ENCODE peak calls at places on chromosomes 7 and 10, in nine cellular contexts. A, M, B, G, C, X, L, K and R are unnamed samples.

GRCh38 chr7:74372511-74373111 is 81.1 kb upstream of the GTF2IRD1 start:
- DNase-seq in L (no peak), K (no peak), X (no peak), M (no peak), A (no peak), B (peak; percentile 62), C (peak; percentile 65), G (no peak), R (peak; percentile 79)

GRCh38 chr7:158476303-158476932 is 111.2 kb downstream of the PTPRN2 start:
- DNase-seq in L (no peak), M (no peak), G (no peak), B (no peak), C (no peak), X (no peak), K (no peak), A (no peak), R (no peak)

GRCh38 chr10:70222340-70222794 is 10.9 kb downstream of the PPA1 start:
- DNase-seq in M (peak; percentile 70), B (no peak), A (no peak), X (no peak), K (peak; percentile 71), G (no peak), C (peak; percentile 15), L (peak; percentile 45), R (no peak)

GRCh38 chr10:125414998-125415397 is 254.6 kb upstream of the CTBP2 start:
- DNase-seq in G (no peak), C (no peak), L (no peak), M (peak; percentile 41), X (no peak), K (no peak), B (no peak), A (peak; percentile 3), R (no peak)

GRCh38 chr7:2614646-2615330 is 17.0 kb upstream of the TTYH3 start:
- DNase-seq in X (no peak), B (no peak), L (no peak), M (no peak), C (peak; percentile 83), A (peak; percentile 48), K (no peak), G (no peak), R (no peak)

GRCh38 chr7:130415019-130415418 is 25.8 kb downstream of the CEP41 start:
- DNase-seq in L (no peak), C (no peak), G (no peak), B (no peak), M (no peak), A (no peak), X (no peak), K (no peak), R (no peak)

GRCh38 chr7:44971991-44972441 is 6.8 kb downstream of the MYO1G start:
- DNase-seq in L (no peak), G (no peak), A (no peak), B (no peak), X (no peak), K (no peak), M (no peak), C (no peak), R (no peak)

GRCh38 chr10:90352288-90352687 is 505.6 kb downstream of the HTR7 start:
- DNase-seq in L (no peak), C (peak; percentile 19), M (no peak), K (peak; percentile 19), G (no peak), A (no peak), B (peak; percentile 20), X (no peak), R (no peak)

GRCh38 chr7:39367943-39368342 is 198.3 kb upstream of the YAE1 start:
- DNase-seq in C (no peak), B (no peak), L (no peak), M (no peak), G (no peak), X (no peak), K (no peak), A (no peak), R (no peak)

GRCh38 chr7:25215694-25216335 is 12.5 kb downstream of the NPVF start:
- DNase-seq in A (no peak), B (peak; percentile 41), K (no peak), M (peak; percentile 4), L (no peak), X (no peak), C (peak; percentile 12), G (no peak), R (no peak)

GRCh38 chr7:55065511-55066229 is 46.9 kb downstream of the EGFR start:
- DNase-seq in A (peak; percentile 91), K (peak; percentile 80), X (no peak), G (no peak), M (peak; percentile 98), B (peak; percentile 56), C (peak; percentile 68), L (no peak), R (no peak)

GRCh38 chr7:82389847-82390246 is 53.7 kb downstream of the CACNA2D1 start:
- DNase-seq in K (no peak), C (no peak), B (no peak), X (no peak), G (no peak), A (no peak), M (no peak), L (no peak), R (no peak)

GRCh38 chr7:26397786-26398435 is 106.2 kb downstream of the SNX10 start:
- DNase-seq in G (peak; percentile 51), L (no peak), B (peak; percentile 76), M (peak; percentile 28), X (no peak), A (peak; percentile 4), K (no peak), C (peak; percentile 85), R (no peak)

GRCh38 chr10:33254556-33255160 is 79.8 kb downstream of the NRP1 start:
- DNase-seq in K (no peak), A (no peak), G (no peak), B (no peak), C (no peak), L (no peak), M (no peak), X (no peak), R (no peak)

GRCh38 chr7:98771519-98772241 is 98.1 kb downstream of the TMEM130 start:
- DNase-seq in A (peak; percentile 89), L (no peak), X (no peak), B (peak; percentile 74), G (peak; percentile 21), C (peak; percentile 83), K (peak; percentile 40), M (peak; percentile 54), R (peak; percentile 21)

GRCh38 chr10:101230185-101230917 is 1.1 kb upstream of the LBX1 start:
- DNase-seq in C (peak; percentile 55), M (no peak), L (no peak), A (no peak), G (no peak), B (peak; percentile 50), K (no peak), X (no peak), R (no peak)

GRCh38 chr10:122232781-122233180 is 38.3 kb upstream of the BTBD16 start:
- DNase-seq in B (no peak), K (no peak), C (peak; percentile 29), M (no peak), X (no peak), A (peak; percentile 7), G (no peak), L (no peak), R (no peak)

GRCh38 chr10:22557321-22557720 is 157.1 kb downstream of the PIP4K2A start:
- DNase-seq in C (no peak), M (no peak), G (no peak), B (no peak), X (no peak), K (peak; percentile 30), L (no peak), A (no peak), R (no peak)

GRCh38 chr7:17123020-17123419 is 175.4 kb upstream of the AHR start:
- DNase-seq in M (peak; percentile 74), A (peak; percentile 93), C (no peak), X (no peak), L (no peak), B (no peak), G (no peak), K (peak; percentile 88), R (no peak)

GRCh38 chr10:132626761-132627735 is 89.5 kb downstream of the INPP5A start:
- DNase-seq in K (no peak), A (no peak), L (no peak), G (no peak), M (no peak), B (no peak), X (no peak), C (no peak), R (peak; percentile 51)

GRCh38 chr10:72079356-72079755 is 9.0 kb downstream of the SPOCK2 start:
- DNase-seq in G (no peak), B (no peak), K (no peak), X (peak; percentile 65), M (no peak), L (no peak), A (no peak), C (peak; percentile 88), R (no peak)

GRCh38 chr10:6203331-6204062 is 765 bp downstream of the PFKFB3 start:
- DNase-seq in M (peak; percentile 43), C (peak; percentile 89), K (peak; percentile 50), B (peak; percentile 81), L (peak; percentile 56), G (peak; percentile 82), A (peak; percentile 61), X (peak; percentile 11), R (peak; percentile 65)

GRCh38 chr10:28774051-28774995 is 97.0 kb downstream of the BAMBI start:
- DNase-seq in G (no peak), L (no peak), X (no peak), K (no peak), C (peak; percentile 19), A (no peak), M (peak; percentile 12), B (no peak), R (no peak)

GRCh38 chr7:27587429-27587828 is 75.3 kb downstream of the HIBADH start:
- DNase-seq in K (no peak), M (no peak), B (no peak), A (no peak), C (no peak), X (no peak), L (no peak), G (no peak), R (no peak)

GRCh38 chr10:25631471-25631870 is 302.6 kb upstream of the MYO3A start:
- DNase-seq in G (no peak), A (no peak), X (no peak), K (peak; percentile 2), C (no peak), B (no peak), L (no peak), M (no peak), R (no peak)

GRCh38 chr7:151273646-151274375 is 25.3 kb upstream of the SMARCD3 start:
- DNase-seq in L (no peak), M (no peak), K (no peak), X (no peak), C (no peak), A (no peak), G (no peak), B (no peak), R (no peak)